ENCODE peak calls at places on chromosomes 2 and 18, in seven cellular contexts. One of them, this sample, is unnamed.

GRCh38 chr2:18167871-18168270 is 289.4 kb downstream of the KCNS3 start:
- DNase-seq in adrenal gland: no peak
- DNase-seq in A549: no peak
- DNase-seq in gastrocnemius medialis: no peak
- DNase-seq in IMR-90: no peak
- DNase-seq in GM12878: no peak
- DNase-seq in sigmoid colon: no peak
- DNase-seq in this sample: no peak

GRCh38 chr2:95346236-95346737 is 49.1 kb downstream of the KCNIP3 start:
- DNase-seq in adrenal gland: peak; percentile 54
- DNase-seq in A549: peak; percentile 38
- DNase-seq in gastrocnemius medialis: no peak
- DNase-seq in IMR-90: peak; percentile 29
- DNase-seq in GM12878: no peak
- DNase-seq in sigmoid colon: peak; percentile 84
- DNase-seq in this sample: peak; percentile 72

GRCh38 chr18:36867056-36867455 is 38.1 kb downstream of the KIAA1328 start:
- DNase-seq in adrenal gland: no peak
- DNase-seq in A549: no peak
- DNase-seq in gastrocnemius medialis: no peak
- DNase-seq in IMR-90: no peak
- DNase-seq in GM12878: no peak
- DNase-seq in sigmoid colon: no peak
- DNase-seq in this sample: no peak

GRCh38 chr2:7363906-7364305 is 446.7 kb downstream of the RNF144A start:
- DNase-seq in adrenal gland: no peak
- DNase-seq in A549: no peak
- DNase-seq in gastrocnemius medialis: no peak
- DNase-seq in IMR-90: no peak
- DNase-seq in GM12878: no peak
- DNase-seq in sigmoid colon: no peak
- DNase-seq in this sample: no peak

GRCh38 chr2:101026923-101027469 is 24.9 kb downstream of the RPL31 start:
- DNase-seq in adrenal gland: no peak
- DNase-seq in A549: no peak
- DNase-seq in gastrocnemius medialis: no peak
- DNase-seq in IMR-90: no peak
- DNase-seq in GM12878: no peak
- DNase-seq in sigmoid colon: no peak
- DNase-seq in this sample: no peak

GRCh38 chr2:8119782-8120551 is 561.9 kb upstream of the ID2 start:
- DNase-seq in adrenal gland: peak; percentile 70
- DNase-seq in A549: no peak
- DNase-seq in gastrocnemius medialis: no peak
- DNase-seq in IMR-90: peak; percentile 73
- DNase-seq in GM12878: peak; percentile 4
- DNase-seq in sigmoid colon: no peak
- DNase-seq in this sample: no peak

GRCh38 chr2:217338306-217338916 is 478.5 kb upstream of the TNP1 start:
- DNase-seq in adrenal gland: no peak
- DNase-seq in A549: no peak
- DNase-seq in gastrocnemius medialis: no peak
- DNase-seq in IMR-90: peak; percentile 96
- DNase-seq in GM12878: no peak
- DNase-seq in sigmoid colon: peak; percentile 78
- DNase-seq in this sample: no peak

GRCh38 chr18:47975701-47976100 is 45.2 kb upstream of the SMAD2 start:
- DNase-seq in adrenal gland: no peak
- DNase-seq in A549: no peak
- DNase-seq in gastrocnemius medialis: no peak
- DNase-seq in IMR-90: no peak
- DNase-seq in GM12878: no peak
- DNase-seq in sigmoid colon: no peak
- DNase-seq in this sample: no peak

GRCh38 chr18:30142248-30142647 is 900.3 kb downstream of the DSC3 start:
- DNase-seq in adrenal gland: no peak
- DNase-seq in A549: no peak
- DNase-seq in gastrocnemius medialis: no peak
- DNase-seq in IMR-90: no peak
- DNase-seq in GM12878: no peak
- DNase-seq in sigmoid colon: no peak
- DNase-seq in this sample: no peak

GRCh38 chr18:61766266-61766884 is 126.4 kb downstream of the RNF152 start:
- DNase-seq in adrenal gland: no peak
- DNase-seq in A549: no peak
- DNase-seq in gastrocnemius medialis: no peak
- DNase-seq in IMR-90: no peak
- DNase-seq in GM12878: no peak
- DNase-seq in sigmoid colon: no peak
- DNase-seq in this sample: peak; percentile 16

GRCh38 chr2:149768320-149768799 is 180.8 kb upstream of the MMADHC start:
- DNase-seq in adrenal gland: no peak
- DNase-seq in A549: no peak
- DNase-seq in gastrocnemius medialis: no peak
- DNase-seq in IMR-90: peak; percentile 15
- DNase-seq in GM12878: no peak
- DNase-seq in sigmoid colon: no peak
- DNase-seq in this sample: no peak

GRCh38 chr2:195562624-195563566 is 94.1 kb upstream of the SLC39A10 start:
- DNase-seq in adrenal gland: no peak
- DNase-seq in A549: no peak
- DNase-seq in gastrocnemius medialis: no peak
- DNase-seq in IMR-90: peak; percentile 42
- DNase-seq in GM12878: no peak
- DNase-seq in sigmoid colon: no peak
- DNase-seq in this sample: no peak

GRCh38 chr2:138775725-138776124 is 4.5 kb downstream of the NXPH2 start:
- DNase-seq in adrenal gland: no peak
- DNase-seq in A549: no peak
- DNase-seq in gastrocnemius medialis: no peak
- DNase-seq in IMR-90: no peak
- DNase-seq in GM12878: no peak
- DNase-seq in sigmoid colon: no peak
- DNase-seq in this sample: no peak

GRCh38 chr2:158664987-158665386 is 130.1 kb upstream of the DAPL1 start:
- DNase-seq in adrenal gland: no peak
- DNase-seq in A549: no peak
- DNase-seq in gastrocnemius medialis: no peak
- DNase-seq in IMR-90: peak; percentile 64
- DNase-seq in GM12878: no peak
- DNase-seq in sigmoid colon: no peak
- DNase-seq in this sample: no peak

GRCh38 chr2:148577845-148578492 is 66.6 kb upstream of the EPC2 start:
- DNase-seq in adrenal gland: no peak
- DNase-seq in A549: no peak
- DNase-seq in gastrocnemius medialis: no peak
- DNase-seq in IMR-90: no peak
- DNase-seq in GM12878: no peak
- DNase-seq in sigmoid colon: no peak
- DNase-seq in this sample: no peak

GRCh38 chr18:25467226-25468065 is 115.5 kb upstream of the ZNF521 start:
- DNase-seq in adrenal gland: peak; percentile 95
- DNase-seq in A549: no peak
- DNase-seq in gastrocnemius medialis: peak; percentile 88
- DNase-seq in IMR-90: peak; percentile 43
- DNase-seq in GM12878: no peak
- DNase-seq in sigmoid colon: no peak
- DNase-seq in this sample: no peak

GRCh38 chr2:181106789-181107418 is 126.5 kb downstream of the UBE2E3 start:
- DNase-seq in adrenal gland: no peak
- DNase-seq in A549: peak; percentile 7
- DNase-seq in gastrocnemius medialis: no peak
- DNase-seq in IMR-90: peak; percentile 94
- DNase-seq in GM12878: peak; percentile 74
- DNase-seq in sigmoid colon: no peak
- DNase-seq in this sample: peak; percentile 12

GRCh38 chr2:149489452-149489851 is 98.1 kb downstream of the MMADHC start:
- DNase-seq in adrenal gland: no peak
- DNase-seq in A549: no peak
- DNase-seq in gastrocnemius medialis: no peak
- DNase-seq in IMR-90: no peak
- DNase-seq in GM12878: no peak
- DNase-seq in sigmoid colon: no peak
- DNase-seq in this sample: no peak

GRCh38 chr2:51918113-51918512 is 886.2 kb upstream of the NRXN1 start:
- DNase-seq in adrenal gland: no peak
- DNase-seq in A549: no peak
- DNase-seq in gastrocnemius medialis: no peak
- DNase-seq in IMR-90: peak; percentile 6
- DNase-seq in GM12878: no peak
- DNase-seq in sigmoid colon: no peak
- DNase-seq in this sample: no peak

GRCh38 chr2:137968477-137969417 is 4.5 kb downstream of the HNMT start:
- DNase-seq in adrenal gland: no peak
- DNase-seq in A549: no peak
- DNase-seq in gastrocnemius medialis: no peak
- DNase-seq in IMR-90: no peak
- DNase-seq in GM12878: no peak
- DNase-seq in sigmoid colon: no peak
- DNase-seq in this sample: no peak

GRCh38 chr2:217685255-217685605 is 317.6 kb downstream of the TNS1 start:
- DNase-seq in adrenal gland: peak; percentile 36
- DNase-seq in A549: peak; percentile 60
- DNase-seq in gastrocnemius medialis: peak; percentile 59
- DNase-seq in IMR-90: peak; percentile 95
- DNase-seq in GM12878: no peak
- DNase-seq in sigmoid colon: peak; percentile 77
- DNase-seq in this sample: peak; percentile 15

GRCh38 chr2:238947243-238947760 is 99.4 kb downstream of the TWIST2 start:
- DNase-seq in adrenal gland: no peak
- DNase-seq in A549: no peak
- DNase-seq in gastrocnemius medialis: no peak
- DNase-seq in IMR-90: no peak
- DNase-seq in GM12878: no peak
- DNase-seq in sigmoid colon: peak; percentile 17
- DNase-seq in this sample: no peak

GRCh38 chr18:76058146-76058545 is 436.9 kb downstream of the ZNF516 start:
- DNase-seq in adrenal gland: no peak
- DNase-seq in A549: no peak
- DNase-seq in gastrocnemius medialis: no peak
- DNase-seq in IMR-90: no peak
- DNase-seq in GM12878: no peak
- DNase-seq in sigmoid colon: no peak
- DNase-seq in this sample: no peak

GRCh38 chr2:100630473-100630977 is 67.7 kb downstream of the PDCL3 start:
- DNase-seq in adrenal gland: no peak
- DNase-seq in A549: no peak
- DNase-seq in gastrocnemius medialis: no peak
- DNase-seq in IMR-90: no peak
- DNase-seq in GM12878: no peak
- DNase-seq in sigmoid colon: no peak
- DNase-seq in this sample: no peak

GRCh38 chr2:176283669-176284068 is 14.4 kb downstream of the MTX2 start:
- DNase-seq in adrenal gland: no peak
- DNase-seq in A549: no peak
- DNase-seq in gastrocnemius medialis: no peak
- DNase-seq in IMR-90: no peak
- DNase-seq in GM12878: no peak
- DNase-seq in sigmoid colon: no peak
- DNase-seq in this sample: no peak

GRCh38 chr2:105426626-105427292 is 27.9 kb upstream of the FHL2 start:
- DNase-seq in adrenal gland: no peak
- DNase-seq in A549: no peak
- DNase-seq in gastrocnemius medialis: no peak
- DNase-seq in IMR-90: no peak
- DNase-seq in GM12878: no peak
- DNase-seq in sigmoid colon: no peak
- DNase-seq in this sample: no peak

GRCh38 chr2:230784840-230785239 is 72.2 kb downstream of the CAB39 start:
- DNase-seq in adrenal gland: no peak
- DNase-seq in A549: no peak
- DNase-seq in gastrocnemius medialis: no peak
- DNase-seq in IMR-90: no peak
- DNase-seq in GM12878: no peak
- DNase-seq in sigmoid colon: no peak
- DNase-seq in this sample: no peak

GRCh38 chr2:230785346-230785745 is 72.7 kb downstream of the CAB39 start:
- DNase-seq in adrenal gland: no peak
- DNase-seq in A549: no peak
- DNase-seq in gastrocnemius medialis: no peak
- DNase-seq in IMR-90: no peak
- DNase-seq in GM12878: no peak
- DNase-seq in sigmoid colon: no peak
- DNase-seq in this sample: no peak

GRCh38 chr2:230787101-230787500 is 74.5 kb downstream of the CAB39 start:
- DNase-seq in adrenal gland: no peak
- DNase-seq in A549: no peak
- DNase-seq in gastrocnemius medialis: no peak
- DNase-seq in IMR-90: no peak
- DNase-seq in GM12878: no peak
- DNase-seq in sigmoid colon: no peak
- DNase-seq in this sample: no peak

GRCh38 chr2:230790981-230791380 is 73.8 kb upstream of the ITM2C start:
- DNase-seq in adrenal gland: no peak
- DNase-seq in A549: no peak
- DNase-seq in gastrocnemius medialis: no peak
- DNase-seq in IMR-90: no peak
- DNase-seq in GM12878: no peak
- DNase-seq in sigmoid colon: no peak
- DNase-seq in this sample: no peak

GRCh38 chr2:230788554-230789175 is 76.0 kb downstream of the CAB39 start:
- DNase-seq in adrenal gland: no peak
- DNase-seq in A549: no peak
- DNase-seq in gastrocnemius medialis: no peak
- DNase-seq in IMR-90: no peak
- DNase-seq in GM12878: no peak
- DNase-seq in sigmoid colon: no peak
- DNase-seq in this sample: no peak
- TF ChIP-seq POLR2A in adrenal gland: no peak
- TF ChIP-seq POLR2A in A549: no peak
- TF ChIP-seq POLR2A in gastrocnemius medialis: no peak
- TF ChIP-seq POLR2A in IMR-90: no peak
- TF ChIP-seq POLR2A in GM12878: no peak
- TF ChIP-seq POLR2A in sigmoid colon: no peak
- TF ChIP-seq POLR2A in this sample: no peak

GRCh38 chr18:64253900-64254299 is 105.0 kb upstream of the LINC00305 start:
- DNase-seq in adrenal gland: no peak
- DNase-seq in A549: no peak
- DNase-seq in gastrocnemius medialis: no peak
- DNase-seq in IMR-90: no peak
- DNase-seq in GM12878: no peak
- DNase-seq in sigmoid colon: no peak
- DNase-seq in this sample: no peak
- TF ChIP-seq POLR2A in adrenal gland: no peak
- TF ChIP-seq POLR2A in A549: no peak
- TF ChIP-seq POLR2A in gastrocnemius medialis: no peak
- TF ChIP-seq POLR2A in IMR-90: no peak
- TF ChIP-seq POLR2A in GM12878: no peak
- TF ChIP-seq POLR2A in sigmoid colon: no peak
- TF ChIP-seq POLR2A in this sample: no peak

GRCh38 chr2:207394203-207394741 is 135.5 kb upstream of the CREB1 start:
- DNase-seq in adrenal gland: no peak
- DNase-seq in A549: no peak
- DNase-seq in gastrocnemius medialis: no peak
- DNase-seq in IMR-90: peak; percentile 66
- DNase-seq in GM12878: no peak
- DNase-seq in sigmoid colon: no peak
- DNase-seq in this sample: no peak
- TF ChIP-seq POLR2A in adrenal gland: no peak
- TF ChIP-seq POLR2A in A549: no peak
- TF ChIP-seq POLR2A in gastrocnemius medialis: no peak
- TF ChIP-seq POLR2A in IMR-90: peak; percentile 84
- TF ChIP-seq POLR2A in GM12878: no peak
- TF ChIP-seq POLR2A in sigmoid colon: no peak
- TF ChIP-seq POLR2A in this sample: no peak

GRCh38 chr2:97348841-97349240 is 235.9 kb downstream of the ANKRD36 start:
- DNase-seq in adrenal gland: no peak
- DNase-seq in A549: no peak
- DNase-seq in gastrocnemius medialis: no peak
- DNase-seq in IMR-90: no peak
- DNase-seq in GM12878: no peak
- DNase-seq in sigmoid colon: no peak
- DNase-seq in this sample: no peak
- TF ChIP-seq POLR2A in adrenal gland: no peak
- TF ChIP-seq POLR2A in A549: no peak
- TF ChIP-seq POLR2A in gastrocnemius medialis: no peak
- TF ChIP-seq POLR2A in IMR-90: no peak
- TF ChIP-seq POLR2A in GM12878: no peak
- TF ChIP-seq POLR2A in sigmoid colon: no peak
- TF ChIP-seq POLR2A in this sample: no peak

This sample was measured in erythroblast.